ENCODE peak calls at places on chromosomes 11 and 22, in seven cellular contexts. O is HS-5, E is transverse colon, H is DMS153, R is astrocyte of the spinal cord, P is left cardiac atrium, Q is anterior cingulate cortex. Z is an unnamed sample.

GRCh38 chr11:72630104-72630852 is 43.9 kb downstream of the PDE2A start:
- DNase-seq in H (no peak), E (no peak), O (no peak), P (no peak), R (no peak), Q (no peak), Z (no peak)

GRCh38 chr11:121652982-121653381 is 200.2 kb upstream of the SORL1-AS1 start:
- DNase-seq in H (no peak), E (no peak), O (no peak), R (peak; percentile 40), Q (no peak), P (no peak), Z (no peak)

GRCh38 chr11:94732617-94733292 is 35.4 kb upstream of the AMOTL1 start:
- DNase-seq in Q (no peak), P (peak; percentile 72), O (no peak), H (peak; percentile 72), R (peak; percentile 79), E (no peak), Z (no peak)

GRCh38 chr11:27241316-27242122 is 121.5 kb downstream of the CCDC34 start:
- DNase-seq in H (no peak), R (peak; percentile 86), E (no peak), P (no peak), Q (no peak), O (peak; percentile 75), Z (no peak)

GRCh38 chr22:42299586-42300285 is 29.3 kb upstream of the TCF20 start:
- DNase-seq in H (no peak), P (no peak), Q (no peak), R (no peak), O (no peak), E (peak; percentile 48), Z (no peak)

GRCh38 chr11:44575288-44575672 is 9.8 kb downstream of the CD82 start:
- DNase-seq in E (no peak), Q (no peak), R (peak; percentile 54), H (no peak), O (peak; percentile 43), P (no peak), Z (no peak)

GRCh38 chr11:2526808-2527381 is 82.1 kb downstream of the KCNQ1 start:
- DNase-seq in R (no peak), O (no peak), P (peak; percentile 60), H (peak; percentile 47), Q (no peak), E (peak; percentile 87), Z (no peak)

GRCh38 chr11:29300441-29300840 is 716.4 kb downstream of the KCNA4 start:
- DNase-seq in O (peak; percentile 92), E (no peak), Q (no peak), H (no peak), R (peak; percentile 83), P (no peak), Z (no peak)

GRCh38 chr22:36233796-36234195 is 5.5 kb downstream of the APOL2 start:
- DNase-seq in O (no peak), R (no peak), E (no peak), Q (no peak), H (no peak), P (no peak), Z (no peak)

GRCh38 chr22:28637225-28637624 is 42.4 kb downstream of the TTC28 start:
- DNase-seq in H (no peak), R (no peak), Q (no peak), P (no peak), O (no peak), E (no peak), Z (no peak)

GRCh38 chr11:35305670-35306382 is 113.5 kb downstream of the SLC1A2 start:
- DNase-seq in H (no peak), R (peak; percentile 65), O (no peak), Q (no peak), P (no peak), E (peak; percentile 37), Z (no peak)

GRCh38 chr11:77040889-77041288 is 6.7 kb downstream of the B3GNT6 start:
- DNase-seq in O (no peak), E (no peak), H (no peak), R (no peak), Q (no peak), P (no peak), Z (no peak)

GRCh38 chr11:96963375-96963774 is 573.6 kb downstream of the JRKL start:
- DNase-seq in Q (no peak), H (no peak), P (no peak), E (no peak), R (no peak), O (no peak), Z (no peak)

GRCh38 chr22:24554316-24555159 is at the start of gene GUCD1:
- DNase-seq in O (no peak), E (peak; percentile 52), P (no peak), R (peak; percentile 27), Q (no peak), H (no peak), Z (no peak)

GRCh38 chr11:8229299-8230177 is 34.1 kb downstream of the LMO1 start:
- DNase-seq in R (no peak), O (no peak), E (peak; percentile 68), P (no peak), H (peak; percentile 78), Q (no peak), Z (no peak)

GRCh38 chr22:27461470-27461869 is 340.1 kb downstream of the MN1 start:
- DNase-seq in E (no peak), O (peak; percentile 83), R (peak; percentile 86), H (no peak), P (no peak), Q (no peak), Z (no peak)

GRCh38 chr11:83438438-83438837 is 152.3 kb upstream of the CCDC90B start:
- DNase-seq in Q (no peak), R (no peak), P (no peak), H (no peak), O (no peak), E (no peak), Z (no peak)

GRCh38 chr11:37643968-37644367 is 1045.9 kb upstream of the RAG2 start:
- DNase-seq in H (no peak), R (no peak), Q (no peak), O (no peak), E (no peak), P (no peak), Z (no peak)

GRCh38 chr11:117145393-117145761 is 1.3 kb downstream of the PAFAH1B2 start:
- DNase-seq in R (peak; percentile 41), H (no peak), O (no peak), P (no peak), Q (no peak), E (peak; percentile 18), Z (no peak)

GRCh38 chr11:72814139-72814830 is at the start of gene ATG16L2:
- DNase-seq in Q (peak; percentile 77), O (peak; percentile 61), P (peak; percentile 89), E (peak; percentile 91), H (peak; percentile 58), R (peak; percentile 92), Z (peak; percentile 59)

GRCh38 chr11:131408011-131408640 is 37.7 kb downstream of the NTM start:
- DNase-seq in Q (no peak), H (no peak), R (peak; percentile 11), P (no peak), O (no peak), E (no peak), Z (no peak)

Z was measured in NCI-H1048.